ENCODE peak calls at places on chromosomes 4 and X, in nine cellular contexts. C is tibial artery; D is left ventricle myocardium inferior; L is naive thymus-derived CD4-positive, alpha-beta T cell; I is stomach; V is IMR-90; B is endothelial cell of umbilical vein; O is uterus; S is ovary. R is an unnamed sample.
A peak's percentile ranks its signal among the peaks of the same experiment; 100 is the strongest.

GRCh38 chrX:24216827-24217226 is 67.3 kb downstream of the ZFX start:
- DNase-seq in O (no peak), V (no peak), S (no peak), B (no peak), C (no peak), I (no peak), D (no peak), L (no peak), R (no peak)

GRCh38 chr4:76758290-76758882 is 139.6 kb downstream of the SOWAHB start:
- DNase-seq in I (no peak), V (peak; percentile 81), C (peak; percentile 32), D (no peak), B (peak; percentile 78), L (no peak), O (no peak), S (peak; percentile 43), R (peak; percentile 54)

GRCh38 chrX:134782796-134783195 is 124.5 kb upstream of the PLAC1 start:
- DNase-seq in D (no peak), V (peak; percentile 59), I (no peak), B (peak; percentile 54), L (peak; percentile 25), S (no peak), O (no peak), C (no peak), R (peak; percentile 33)

GRCh38 chr4:7854697-7855370 is 84.8 kb downstream of the AFAP1 start:
- DNase-seq in I (no peak), D (no peak), V (no peak), O (no peak), L (peak; percentile 82), S (no peak), C (no peak), B (no peak), R (peak; percentile 72)

GRCh38 chr4:140344621-140345020 is 28.8 kb upstream of the SCOC start:
- DNase-seq in L (no peak), V (no peak), C (no peak), B (no peak), D (no peak), S (no peak), I (no peak), O (no peak), R (no peak)

GRCh38 chr4:94332983-94333590 is 9.5 kb downstream of the HPGDS start:
- DNase-seq in D (no peak), L (no peak), V (no peak), O (no peak), C (no peak), S (no peak), B (peak; percentile 28), I (no peak), R (no peak)

GRCh38 chrX:47278684-47279083 is 45.9 kb downstream of the USP11 start:
- DNase-seq in D (no peak), I (no peak), C (no peak), B (no peak), V (peak; percentile 78), O (no peak), L (no peak), S (no peak), R (no peak)

GRCh38 chr4:190014771-190015537 is 12.1 kb downstream of the FRG2 start:
- DNase-seq in D (no peak), C (no peak), L (no peak), V (no peak), O (no peak), S (no peak), B (no peak), I (no peak), R (no peak)

GRCh38 chr4:110631582-110632505 is 9.0 kb upstream of the PITX2 start:
- DNase-seq in B (peak; percentile 76), V (peak; percentile 84), C (peak; percentile 43), S (no peak), O (peak; percentile 31), L (no peak), D (peak; percentile 49), I (peak; percentile 74), R (peak; percentile 81)

GRCh38 chr4:128869801-128870509 is 60.5 kb downstream of the JADE1 start:
- DNase-seq in O (no peak), B (no peak), S (no peak), C (no peak), L (no peak), D (no peak), V (peak; percentile 36), I (no peak), R (no peak)

DNA sequence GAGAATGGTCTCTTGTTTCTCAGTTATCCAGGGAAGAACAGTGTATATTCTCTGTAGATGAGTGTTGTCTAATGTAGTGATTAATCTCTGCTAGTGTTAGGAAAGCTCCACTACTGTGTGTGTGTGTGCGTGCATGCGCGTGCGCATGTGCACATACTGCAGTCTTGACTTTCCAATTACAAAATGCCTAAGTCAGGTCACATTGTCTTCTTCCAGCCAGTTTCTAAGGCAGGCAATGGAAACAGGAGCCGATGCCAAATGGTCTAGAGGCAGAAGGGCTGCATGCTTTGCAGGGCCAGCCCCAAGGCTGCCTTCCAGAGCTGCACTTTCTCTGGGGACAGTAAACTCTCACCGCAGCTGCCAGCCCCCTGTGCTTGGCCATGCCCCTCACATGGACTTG is 30.5 kb upstream of the NAP1L5 start:
- DNase-seq in V (no peak), L (no peak), O (no peak), S (no peak), C (peak; percentile 70), D (no peak), B (no peak), I (no peak), R (no peak)
- H3K27ac ChIP-seq in V (no peak overlapping the region), L (no peak overlapping the region), O (no peak overlapping the region), S (no peak overlapping the region), C (peak overlapping the region; percentile 29), D (peak overlapping the region; percentile 61), B (no peak overlapping the region), I (no peak overlapping the region), R (no peak overlapping the region)

GRCh38 chr4:55359397-55359916 is 13.4 kb downstream of the SRD5A3 start:
- DNase-seq in C (peak; percentile 35), L (no peak), O (peak; percentile 79), D (no peak), I (no peak), V (no peak), B (no peak), S (peak; percentile 32), R (no peak)
- H3K4me1 ChIP-seq in C (peaks cover 31% of the 10 kb centered on the region), L (no peaks in the 10 kb centered on the region), O (peaks cover 7% of the 10 kb centered on the region), D (peaks cover 21% of the 10 kb centered on the region), I (peaks cover 35% of the 10 kb centered on the region), V (peaks cover 10% of the 10 kb centered on the region), B (peaks cover 19% of the 10 kb centered on the region), S (peaks cover 9% of the 10 kb centered on the region), R (no peaks in the 10 kb centered on the region)

DNA sequence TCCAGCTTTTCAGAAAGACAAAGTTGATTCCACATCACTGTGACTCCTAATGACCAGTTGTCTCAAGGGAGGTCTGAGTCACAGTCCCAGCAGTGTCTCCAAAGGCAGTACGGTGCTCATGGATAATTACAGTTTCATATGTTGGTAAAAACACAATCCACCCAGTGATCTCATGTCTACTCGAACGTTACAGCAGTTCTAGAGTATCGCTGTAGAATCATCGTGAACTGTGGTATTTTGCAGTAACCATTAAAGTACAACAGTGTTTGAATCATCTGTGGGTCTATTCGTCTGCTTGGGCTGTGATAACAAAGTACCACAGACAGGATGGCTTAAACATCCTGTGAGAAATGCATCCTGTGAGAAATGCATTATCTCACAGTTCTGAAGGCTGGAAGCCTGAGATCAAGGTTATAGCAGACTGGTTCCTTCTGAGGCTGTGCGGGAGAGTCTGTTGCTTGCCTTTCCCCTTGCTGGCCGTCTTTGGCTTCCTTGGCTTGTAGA is 121.1 kb upstream of the SORBS2 start:
- DNase-seq in S (no peak), V (peak; percentile 10), C (no peak), D (no peak), B (peak; percentile 13), I (no peak), O (no peak), L (no peak), R (no peak)
- H3K27ac ChIP-seq in S (no peak overlapping the region), V (no peak overlapping the region), C (peak overlapping the region; percentile 72), D (peak overlapping the region; percentile 60), B (no peak overlapping the region), I (no peak overlapping the region), O (no peak overlapping the region), L (no peak overlapping the region), R (no peak overlapping the region)

DNA sequence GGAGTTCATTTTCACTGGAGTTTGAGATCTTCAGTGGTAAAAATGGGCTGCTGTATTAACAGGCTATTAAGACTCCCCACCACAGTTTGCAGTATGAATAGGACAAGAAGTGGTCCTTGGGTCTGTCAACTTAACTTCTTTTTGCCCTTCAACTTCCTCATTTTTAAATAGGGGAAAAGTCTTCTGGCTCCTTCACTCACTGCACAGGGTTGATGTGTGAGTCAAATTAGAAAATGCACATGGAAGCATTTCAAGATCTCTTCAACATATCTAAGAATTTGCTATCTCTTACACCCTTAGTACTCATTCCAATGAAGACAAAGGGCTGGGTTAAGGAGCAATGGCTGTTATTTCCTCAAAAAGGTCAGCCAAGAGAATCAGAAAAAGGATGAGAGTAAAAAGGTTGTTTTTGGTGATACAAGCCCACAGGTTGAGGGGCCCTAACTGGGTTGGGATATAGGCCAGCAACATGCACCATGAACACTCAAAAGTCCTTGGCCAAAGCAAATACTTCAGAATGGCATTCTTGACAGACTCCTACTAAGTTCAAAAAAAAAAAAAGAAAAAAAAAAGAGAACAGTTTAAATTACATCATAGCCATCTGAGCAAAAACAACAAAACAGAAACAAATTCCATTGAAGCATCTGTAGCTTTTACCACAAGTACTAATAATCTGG is 13.4 kb downstream of the PDE5A start:
- DNase-seq in I (no peak), O (no peak), D (no peak), V (no peak), L (no peak), C (no peak), B (peak; percentile 21), S (no peak), R (no peak)
- H3K4me1 ChIP-seq in I (no peaks in the 10 kb centered on the region), O (no peaks in the 10 kb centered on the region), D (no peaks in the 10 kb centered on the region), V (peaks cover 16% of the 10 kb centered on the region), L (no peaks in the 10 kb centered on the region), C (peaks cover 85% of the 10 kb centered on the region), B (no peaks in the 10 kb centered on the region), S (no peaks in the 10 kb centered on the region), R (no peaks in the 10 kb centered on the region)

DNA sequence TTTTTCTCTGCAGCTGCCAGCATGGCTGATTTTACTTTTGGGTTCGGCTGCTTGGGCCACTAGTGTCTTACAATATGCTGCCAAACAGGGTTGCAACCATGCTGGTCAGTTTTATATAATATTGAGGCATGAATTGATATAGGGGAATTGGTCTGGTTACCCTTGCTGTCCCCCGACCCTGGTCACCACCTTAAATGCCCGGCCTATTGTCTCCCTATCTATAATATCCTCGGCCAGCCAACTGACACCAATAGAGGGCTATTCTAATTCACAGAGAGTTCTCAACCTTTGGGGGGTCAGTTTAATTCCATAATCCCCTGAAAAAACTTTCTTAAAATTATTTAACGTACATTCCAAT is 28.7 kb downstream of the SULT1E1 start:
- DNase-seq in O (no peak), I (no peak), L (no peak), C (no peak), V (no peak), B (no peak), S (no peak), D (no peak), R (no peak)
- H3K27ac ChIP-seq in O (no peak overlapping the region), I (peak overlapping the region; percentile 74), L (no peak overlapping the region), C (no peak overlapping the region), V (no peak overlapping the region), B (no peak overlapping the region), S (no peak overlapping the region), D (no peak overlapping the region), R (peak overlapping the region; percentile 27)

GRCh38 chr4:78659264-78659663 is 107.7 kb downstream of the ANXA3 start:
- DNase-seq in I (no peak), L (no peak), B (peak; percentile 57), D (no peak), O (no peak), V (no peak), C (no peak), S (no peak), R (no peak)
- H3K4me1 ChIP-seq in I (peaks cover 4% of the 10 kb centered on the region), L (peaks cover 8% of the 10 kb centered on the region), B (peaks cover 75% of the 10 kb centered on the region), D (peaks cover 55% of the 10 kb centered on the region), O (no peaks in the 10 kb centered on the region), V (peaks cover 8% of the 10 kb centered on the region), C (peaks cover 8% of the 10 kb centered on the region), S (no peaks in the 10 kb centered on the region), R (peaks cover 3% of the 10 kb centered on the region)